ENCODE peak calls at places on chromosomes 16 and 17, in seven cellular contexts. R is RPMI8226, D is C1 segment of cervical spinal cord, T is fibroblast of villous mesenchyme, V is pulmonary artery endothelial cell, U is DMS 273 treated with DMSO at 0.1 percent for 48 hours, J is smooth muscle cell of the brain vasculature. Z is an unnamed sample.

GRCh38 chr16:65010136-65010535 is 111.7 kb downstream of the CDH11 start:
- DNase-seq in U (no peak), T (no peak), J (no peak), D (no peak), R (no peak), V (no peak), Z (no peak)

GRCh38 chr16:60123387-60124023 is 1389.4 kb upstream of the GOT2 start:
- DNase-seq in T (no peak), V (no peak), J (no peak), U (no peak), R (no peak), D (no peak), Z (no peak)

GRCh38 chr17:55582910-55583309 is 71.7 kb upstream of the SMIM36 start:
- DNase-seq in D (no peak), U (no peak), R (no peak), V (no peak), J (no peak), T (no peak), Z (no peak)

GRCh38 chr16:88549671-88550643 is 20.2 kb upstream of the ZC3H18 start:
- DNase-seq in R (no peak), T (no peak), J (no peak), D (no peak), V (no peak), U (no peak), Z (no peak)

GRCh38 chr16:3161235-3162018 is 26.6 kb upstream of the OR1F1 start:
- DNase-seq in T (no peak), V (no peak), R (no peak), J (no peak), U (peak; percentile 38), D (no peak), Z (no peak)

GRCh38 chr17:82650723-82651122 is 2.5 kb upstream of the WDR45B start:
- DNase-seq in T (no peak), U (no peak), R (no peak), J (no peak), V (no peak), D (no peak), Z (no peak)

GRCh38 chr17:22717211-22717610 is 1024.9 kb downstream of the KCNJ18 start:
- DNase-seq in T (no peak), J (no peak), D (no peak), U (no peak), R (no peak), V (no peak), Z (no peak)

GRCh38 chr17:49957350-49957749 is 11.6 kb upstream of the DLX4 start:
- DNase-seq in U (no peak), T (no peak), V (no peak), D (no peak), J (no peak), R (no peak), Z (no peak)

GRCh38 chr17:15265131-15265530 is at the start of gene PMP22:
- DNase-seq in T (no peak), V (no peak), J (no peak), U (no peak), R (no peak), D (no peak), Z (no peak)

GRCh38 chr16:8713635-8714097 is 39.2 kb downstream of the ABAT start:
- DNase-seq in J (no peak), D (no peak), T (no peak), U (no peak), R (no peak), V (no peak), Z (no peak)

GRCh38 chr16:70430667-70431536 is 8.0 kb downstream of the ST3GAL2 start:
- DNase-seq in T (peak; percentile 24), J (no peak), V (no peak), D (no peak), U (no peak), R (peak; percentile 85), Z (peak; percentile 94)

GRCh38 chr17:30950669-30951399 is 20.0 kb upstream of the RNF135 start:
- DNase-seq in J (no peak), U (peak; percentile 16), V (no peak), T (peak; percentile 95), D (no peak), R (peak; percentile 98), Z (no peak)

GRCh38 chr17:4944163-4944553 is 4.1 kb downstream of the RNF167 start:
- DNase-seq in R (no peak), D (no peak), V (no peak), T (no peak), J (no peak), U (no peak), Z (peak; percentile 68)

GRCh38 chr17:6856054-6856453 is 24.5 kb upstream of the TEKT1 start:
- DNase-seq in J (no peak), V (no peak), D (no peak), R (no peak), T (no peak), U (no peak), Z (peak; percentile 12)

GRCh38 chr16:678858-679807 is 1.1 kb upstream of the STUB1 start:
- DNase-seq in V (no peak), U (peak; percentile 54), D (no peak), R (peak; percentile 77), T (peak; percentile 56), J (peak; percentile 36), Z (peak; percentile 64)

GRCh38 chr17:55842405-55843158 is 91.7 kb downstream of the PCTP start:
- DNase-seq in T (no peak), V (no peak), U (no peak), D (no peak), J (no peak), R (no peak), Z (no peak)

GRCh38 chr16:89330177-89330856 is 112.8 kb downstream of the ZNF778 start:
- DNase-seq in V (peak; percentile 40), R (no peak), U (no peak), J (no peak), D (no peak), T (no peak), Z (no peak)

GRCh38 chr16:65634291-65634690 is 512.4 kb upstream of the CDH11 start:
- DNase-seq in V (no peak), R (no peak), U (no peak), T (no peak), D (no peak), J (no peak), Z (no peak)

GRCh38 chr16:54630284-54630967 is 300.2 kb upstream of the IRX5 start:
- DNase-seq in J (no peak), D (no peak), U (no peak), T (no peak), R (no peak), V (no peak), Z (no peak)